ENCODE peak calls at places on chromosome 2, in ten cellular contexts. M, R, W, Q, B, X, I, G, A and P are unnamed samples.

GRCh38 chr2:199979841-199980628 is 24.7 kb downstream of the MAIP1 start:
- DNase-seq in I (peak; percentile 90), R (peak; percentile 87), B (peak; percentile 86), G (peak; percentile 90), W (peak; percentile 86), X (no peak), Q (peak; percentile 46), A (peak; percentile 78), M (peak; percentile 86), P (peak; percentile 48)

GRCh38 chr2:136424112-136424511 is 306.2 kb upstream of the CXCR4 start:
- DNase-seq in A (no peak), Q (no peak), M (no peak), I (no peak), B (no peak), W (no peak), R (no peak), X (no peak), G (no peak), P (no peak)

GRCh38 chr2:69298261-69298660 is 88.8 kb downstream of the GFPT1 start:
- DNase-seq in X (peak; percentile 78), W (no peak), G (no peak), I (peak; percentile 98), Q (no peak), B (peak; percentile 98), R (no peak), M (no peak), A (peak; percentile 98), P (peak; percentile 94)

GRCh38 chr2:122031544-122032263 is 276.3 kb downstream of the TSN start:
- DNase-seq in X (no peak), M (no peak), R (no peak), B (peak; percentile 18), G (no peak), W (no peak), Q (no peak), I (peak; percentile 21), A (peak; percentile 18), P (no peak)

GRCh38 chr2:88090446-88091283 is 23.0 kb downstream of the SMYD1 start:
- DNase-seq in M (no peak), B (no peak), I (no peak), X (no peak), G (no peak), Q (no peak), A (no peak), W (no peak), R (no peak), P (no peak)

GRCh38 chr2:159586034-159586433 is 30.3 kb downstream of the BAZ2B start:
- DNase-seq in B (no peak), I (no peak), W (no peak), G (no peak), R (no peak), A (no peak), Q (no peak), X (no peak), M (no peak), P (no peak)

GRCh38 chr2:45380131-45380836 is 230.8 kb downstream of the SRBD1 start:
- DNase-seq in R (no peak), W (no peak), M (no peak), X (no peak), Q (no peak), G (no peak), A (peak; percentile 37), B (peak; percentile 70), I (peak; percentile 75), P (no peak)

GRCh38 chr2:111919794-111920608 is 21.6 kb downstream of the MERTK start:
- DNase-seq in R (peak; percentile 81), B (peak; percentile 45), X (no peak), Q (no peak), M (peak; percentile 88), I (no peak), A (no peak), G (no peak), W (peak; percentile 86), P (no peak)

GRCh38 chr2:11224887-11225286 is 69.6 kb downstream of the SLC66A3 start:
- DNase-seq in I (no peak), Q (no peak), X (no peak), M (no peak), W (no peak), B (no peak), A (no peak), G (no peak), R (no peak), P (no peak)

GRCh38 chr2:197163755-197164753 is 146.5 kb downstream of the ANKRD44 start:
- DNase-seq in W (peak; percentile 51), M (no peak), A (no peak), I (no peak), B (no peak), Q (no peak), G (no peak), R (no peak), X (no peak), P (no peak)
- H3K4me3 ChIP-seq in W (no peak overlapping the region), M (peak overlapping the region; percentile 6), A (peak overlapping the region; percentile 22), I (no peak overlapping the region), B (no peak overlapping the region), Q (no peak overlapping the region), G (no peak overlapping the region), R (no peak overlapping the region), X (no peak overlapping the region), P (peak overlapping the region; percentile 29)

DNA sequence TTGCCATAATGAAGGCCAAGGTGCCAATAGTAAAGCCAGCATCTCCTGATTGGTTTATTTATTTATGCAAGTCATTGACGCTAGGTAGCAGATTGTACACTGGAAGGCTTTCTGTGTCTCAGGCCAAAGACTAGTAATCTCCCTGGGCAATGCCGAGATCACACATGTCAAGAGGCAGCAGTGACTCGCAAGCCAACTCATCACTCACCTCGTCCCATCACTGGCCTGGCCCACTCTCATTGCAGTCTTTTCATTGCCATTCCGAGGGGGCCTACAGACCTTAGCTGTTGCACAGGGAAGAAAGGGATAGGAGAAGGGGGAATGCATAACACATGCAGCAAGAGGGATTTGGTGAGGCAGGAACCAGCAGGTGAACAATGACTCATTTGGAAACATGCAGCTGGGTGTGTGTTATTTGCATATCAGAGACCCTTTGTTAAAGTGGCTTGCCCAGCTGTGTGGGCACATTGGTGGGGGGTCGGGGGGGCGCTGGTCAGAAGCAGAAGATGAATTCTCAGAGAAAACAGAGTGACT is 448.7 kb upstream of the HNRNPA3 start:
- DNase-seq in M (no peak), R (no peak), A (no peak), X (no peak), B (no peak), I (peak; percentile 27), G (peak; percentile 16), W (no peak), Q (no peak), P (no peak)
- H3K4me3 ChIP-seq in M (no peak overlapping the region), R (no peak overlapping the region), A (no peak overlapping the region), X (no peak overlapping the region), B (no peak overlapping the region), I (no peak overlapping the region), G (no peak overlapping the region), W (no peak overlapping the region), Q (no peak overlapping the region), P (no peak overlapping the region)

DNA sequence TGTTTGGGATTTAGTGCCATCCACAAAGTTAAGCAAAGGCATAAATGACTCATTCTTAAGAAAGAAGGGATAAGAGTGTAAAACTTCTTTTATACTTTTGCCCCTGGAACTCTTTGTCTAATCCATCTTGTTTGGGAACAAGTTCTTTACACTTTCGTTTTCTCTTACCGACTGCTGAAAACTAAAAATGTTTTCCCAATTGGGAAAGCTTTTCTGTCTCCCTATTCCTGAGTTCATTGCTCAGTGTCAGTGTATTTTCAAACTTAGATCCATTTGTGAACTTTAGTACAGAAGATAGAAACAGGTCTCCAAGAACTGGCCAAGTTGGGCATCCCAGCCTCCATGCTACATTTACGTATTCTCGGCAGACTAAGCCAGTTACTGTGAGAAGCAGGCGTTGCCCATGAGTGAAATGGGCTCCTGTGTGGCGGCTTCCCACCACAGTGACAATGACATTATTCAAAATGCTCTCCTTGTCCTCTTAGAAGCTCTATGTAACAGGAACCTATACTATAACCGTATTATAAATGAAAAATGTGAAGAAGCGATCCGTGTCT is 51.7 kb downstream of the TGOLN2 start:
- DNase-seq in A (no peak), W (no peak), M (no peak), Q (no peak), G (no peak), R (no peak), X (no peak), B (no peak), I (peak; percentile 63), P (no peak)
- H3K4me3 ChIP-seq in A (peak overlapping the region; percentile 48), W (no peak overlapping the region), M (peak overlapping the region; percentile 1), Q (no peak overlapping the region), G (no peak overlapping the region), R (no peak overlapping the region), X (no peak overlapping the region), B (no peak overlapping the region), I (peak overlapping the region; percentile 73), P (no peak overlapping the region)

GRCh38 chr2:212957184-212957583 is 194.2 kb downstream of the IKZF2 start:
- DNase-seq in W (no peak), X (no peak), M (no peak), G (no peak), Q (no peak), B (no peak), I (no peak), A (no peak), R (no peak), P (no peak)
- H3K4me3 ChIP-seq in W (no peak overlapping the region), X (no peak overlapping the region), M (peak overlapping the region; percentile 2), G (no peak overlapping the region), Q (no peak overlapping the region), B (no peak overlapping the region), I (no peak overlapping the region), A (no peak overlapping the region), R (no peak overlapping the region), P (no peak overlapping the region)

GRCh38 chr2:189299974-189300373 is 120.4 kb upstream of the COL5A2 start:
- DNase-seq in Q (no peak), R (no peak), I (no peak), B (no peak), M (no peak), X (no peak), G (no peak), W (no peak), A (no peak), P (no peak)
- H3K4me3 ChIP-seq in Q (no peak overlapping the region), R (no peak overlapping the region), I (no peak overlapping the region), B (no peak overlapping the region), M (no peak overlapping the region), X (no peak overlapping the region), G (no peak overlapping the region), W (no peak overlapping the region), A (no peak overlapping the region), P (no peak overlapping the region)